ENCODE peak calls at places on chromosomes 16 and 17, in nine cellular contexts. O is heart left ventricle; P is cardiac muscle cell; M is AG04450; K is fibroblast of pulmonary artery; U is CD4-positive, alpha-beta T cell; W is sigmoid colon; S is tibial artery; D is PC-3. R is an unnamed sample.

GRCh38 chr16:50202926-50203624 is 50.0 kb downstream of the TENT4B start:
- DNase-seq in O (no peak), P (peak), M (no peak), K (peak), U (no peak), W (no peak), S (no peak), D (peak), R (no peak)

GRCh38 chr16:31135535-31136286 is at the start of gene PRSS8:
- DNase-seq in O (no peak), P (peak), M (no peak), K (no peak), U (no peak), W (no peak), S (no peak), D (peak), R (no peak)

GRCh38 chr17:21166599-21167265 is 40.0 kb downstream of the DHRS7B start:
- DNase-seq in O (no peak), P (no peak), M (no peak), K (peak), U (no peak), W (no peak), S (no peak), D (no peak), R (no peak)

GRCh38 chr17:1766382-1767135 is 4.7 kb downstream of the SERPINF1 start:
- DNase-seq in O (peak), P (no peak), M (no peak), K (no peak), U (no peak), W (no peak), S (peak), D (no peak), R (no peak)

GRCh38 chr16:57265850-57266530 is 18.5 kb downstream of the PLLP start:
- DNase-seq in O (peak), P (no peak), M (no peak), K (peak), U (no peak), W (no peak), S (peak), D (peak), R (no peak)

GRCh38 chr16:84839054-84839453 is 19.3 kb downstream of the CRISPLD2 start:
- DNase-seq in O (no peak), P (no peak), M (no peak), K (peak), U (no peak), W (peak), S (no peak), D (peak), R (no peak)

GRCh38 chr16:3190949-3191353 is 2.9 kb downstream of the OR1F1 start:
- DNase-seq in O (no peak), P (peak), M (no peak), K (no peak), U (no peak), W (no peak), S (no peak), D (no peak), R (no peak)

GRCh38 chr17:9109933-9110332 is 88.6 kb downstream of the NTN1 start:
- DNase-seq in O (no peak), P (no peak), M (no peak), K (no peak), U (no peak), W (no peak), S (no peak), D (no peak), R (no peak)

GRCh38 chr17:78581304-78581703 is 4.1 kb upstream of the DNAH17 start:
- DNase-seq in O (no peak), P (no peak), M (no peak), K (no peak), U (no peak), W (no peak), S (no peak), D (no peak), R (no peak)

GRCh38 chr16:726438-727290 is at the start of the genes CCDC78 and HAGHL:
- DNase-seq in O (peak), P (peak), M (no peak), K (peak), U (peak), W (peak), S (no peak), D (peak), R (no peak)

GRCh38 chr16:65274576-65274975 is 152.7 kb upstream of the CDH11 start:
- DNase-seq in O (no peak), P (no peak), M (no peak), K (no peak), U (no peak), W (no peak), S (no peak), D (peak), R (no peak)

GRCh38 chr17:156946-157345 is 19.6 kb downstream of the SCGB1C2 start:
- DNase-seq in O (peak), P (no peak), M (no peak), K (no peak), U (no peak), W (no peak), S (no peak), D (no peak), R (peak)

GRCh38 chr16:2809149-2809760 is 7.8 kb upstream of the PRSS21 start:
- DNase-seq in O (no peak), P (no peak), M (no peak), K (no peak), U (no peak), W (no peak), S (no peak), D (no peak), R (no peak)

GRCh38 chr16:12339686-12340085 is 363.2 kb downstream of the SNX29 start:
- DNase-seq in O (no peak), P (no peak), M (peak), K (no peak), U (no peak), W (no peak), S (no peak), D (no peak), R (no peak)

GRCh38 chr16:56938664-56939513 is 6.9 kb downstream of the HERPUD1 start:
- DNase-seq in O (no peak), P (no peak), M (no peak), K (no peak), U (no peak), W (peak), S (no peak), D (no peak), R (no peak)

GRCh38 chr16:84543931-84544776 is 39.7 kb upstream of the MEAK7 start:
- DNase-seq in O (no peak), P (no peak), M (no peak), K (no peak), U (peak), W (no peak), S (no peak), D (no peak), R (no peak)

GRCh38 chr17:39722104-39722503 is 8.2 kb downstream of the MIEN1 start:
- DNase-seq in O (no peak), P (no peak), M (no peak), K (no peak), U (no peak), W (no peak), S (no peak), D (no peak), R (no peak)
- TF ChIP-seq CTCF in O (no peak), P (no peak), M (no peak), K (no peak), U (no peak), W (no peak), S (no peak), D (no peak), R (no peak)

DNA sequence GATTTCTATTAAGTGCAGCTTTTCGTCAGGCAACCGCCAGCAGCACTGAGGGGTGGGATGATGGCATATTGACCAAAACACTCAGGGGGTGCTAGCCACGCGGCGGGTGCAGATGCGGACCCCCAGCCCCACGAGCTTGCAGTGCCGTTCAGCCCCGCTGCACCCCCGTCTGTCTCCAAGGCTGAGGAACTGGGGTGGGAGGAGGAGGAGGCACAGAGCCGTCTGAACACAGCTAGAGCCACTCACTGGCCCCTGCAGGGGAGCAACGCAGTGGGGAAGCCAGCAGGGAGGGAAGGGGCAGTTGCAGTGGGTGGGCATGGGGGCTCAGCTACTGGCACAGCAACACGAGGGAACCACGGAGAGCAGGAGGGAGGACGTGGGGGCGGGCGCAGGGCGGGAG is 22.0 kb downstream of the CA5A start:
- DNase-seq in O (no peak), P (no peak), M (no peak), K (no peak), U (no peak), W (no peak), S (no peak), D (no peak), R (no peak)
- TF ChIP-seq CTCF in O (no peak), P (no peak), M (no peak), K (no peak), U (no peak), W (no peak), S (no peak), D (no peak), R (no peak)

GRCh38 chr17:82528484-82529265 is 9.1 kb downstream of the FOXK2 start:
- DNase-seq in O (peak), P (no peak), M (no peak), K (peak), U (no peak), W (peak), S (peak), D (peak), R (peak)
- TF ChIP-seq CTCF in O (peak), P (no peak), M (peak), K (peak), U (no peak), W (peak), S (peak), D (peak), R (peak)

GRCh38 chr17:36117505-36118382 is 14.1 kb downstream of the CCL4 start:
- DNase-seq in O (no peak), P (no peak), M (no peak), K (no peak), U (no peak), W (no peak), S (no peak), D (no peak), R (no peak)
- TF ChIP-seq CTCF in O (no peak), P (no peak), M (no peak), K (no peak), U (no peak), W (no peak), S (no peak), D (no peak), R (no peak)

DNA sequence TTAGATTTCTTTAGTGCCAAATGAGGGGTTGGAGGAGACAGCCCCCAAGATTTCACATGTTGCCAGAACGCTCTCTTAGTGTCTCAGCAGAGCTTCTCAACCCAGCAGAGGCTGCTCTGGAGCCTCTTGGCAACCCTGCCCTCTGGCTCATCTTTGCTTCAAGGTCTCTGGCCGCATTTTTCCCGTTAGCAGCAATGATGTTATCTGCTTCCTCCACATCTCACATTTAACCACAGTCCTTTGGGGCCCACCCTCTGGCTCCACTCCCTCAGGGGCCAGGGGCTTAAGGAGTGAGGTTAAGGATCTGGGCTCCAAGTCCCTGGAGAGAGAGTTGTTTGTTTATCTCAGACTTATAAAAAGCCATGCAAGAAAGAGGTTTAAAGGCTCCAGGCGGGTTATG is 3.3 kb upstream of the XYLT1 start:
- DNase-seq in O (no peak), P (no peak), M (no peak), K (no peak), U (no peak), W (no peak), S (no peak), D (no peak), R (no peak)
- TF ChIP-seq CTCF in O (no peak), P (no peak), M (no peak), K (no peak), U (no peak), W (no peak), S (no peak), D (no peak), R (no peak)